ENCODE peak calls at places on chromosomes 12 and 14, in six cellular contexts. D is CD8-positive, alpha-beta T cell; R is colonic mucosa; U is CD4-positive, alpha-beta memory T cell; K is ascending aorta; L is endodermal cell. W is an unnamed sample.
A peak's percentile ranks its signal among the peaks of the same experiment; 100 is the strongest.

GRCh38 chr14:52086755-52087154 is 17.9 kb upstream of the NID2 start:
- DNase-seq in D (no peak), R (no peak), U (no peak), K (no peak), L (no peak), W (no peak)

GRCh38 chr12:64099430-64099829 is 122.7 kb downstream of the KICS2 start:
- DNase-seq in D (no peak), R (no peak), U (no peak), K (no peak), L (no peak), W (no peak)

GRCh38 chr14:94043111-94043755 is 17.1 kb downstream of the OTUB2 start:
- DNase-seq in D (no peak), R (no peak), U (no peak), K (no peak), L (no peak), W (no peak)

GRCh38 chr12:989751-990278 is 1.2 kb upstream of the ERC1 start:
- DNase-seq in D (no peak), R (peak; percentile 27), U (no peak), K (no peak), L (peak; percentile 67), W (no peak)

GRCh38 chr12:51409846-51410245 is 14.8 kb upstream of the SLC4A8 start:
- DNase-seq in D (no peak), R (no peak), U (no peak), K (no peak), L (peak; percentile 45), W (no peak)

GRCh38 chr12:48717252-48717695 is 767 bp upstream of the CCNT1 start:
- DNase-seq in D (no peak), R (no peak), U (no peak), K (no peak), L (no peak), W (no peak)

GRCh38 chr12:122067966-122068365 is 10.6 kb upstream of the MLXIP start:
- DNase-seq in D (peak; percentile 56), R (no peak), U (peak; percentile 32), K (no peak), L (no peak), W (no peak)

GRCh38 chr14:104546021-104546491 is 33.5 kb upstream of the C14orf180 start:
- DNase-seq in D (no peak), R (no peak), U (no peak), K (no peak), L (peak; percentile 41), W (peak; percentile 73)

GRCh38 chr12:27061317-27061716 is 21.1 kb downstream of the C12orf71 start:
- DNase-seq in D (no peak), R (no peak), U (no peak), K (no peak), L (no peak), W (no peak)

GRCh38 chr12:53892760-53893159 is 45.9 kb upstream of the HOXC13 start:
- DNase-seq in D (no peak), R (no peak), U (no peak), K (no peak), L (no peak), W (no peak)

GRCh38 chr12:51590347-51591019 is 550 bp upstream of the SCN8A start:
- DNase-seq in D (peak; percentile 67), R (peak; percentile 72), U (peak; percentile 69), K (no peak), L (peak; percentile 97), W (peak; percentile 72)

GRCh38 chr12:9773216-9773877 is 12.6 kb upstream of the CD69 start:
- DNase-seq in D (no peak), R (no peak), U (no peak), K (no peak), L (no peak), W (no peak)

GRCh38 chr12:897386-897785 is 52.1 kb downstream of the RAD52 start:
- DNase-seq in D (no peak), R (no peak), U (no peak), K (no peak), L (no peak), W (no peak)

GRCh38 chr14:95496690-95497241 is 19.7 kb downstream of the SYNE3 start:
- DNase-seq in D (no peak), R (peak; percentile 43), U (no peak), K (no peak), L (no peak), W (peak; percentile 46)

GRCh38 chr12:109723311-109723791 is 9.7 kb downstream of the FAM222A start:
- DNase-seq in D (no peak), R (no peak), U (no peak), K (no peak), L (no peak), W (peak; percentile 68)
- H3K27ac ChIP-seq in D (no peak overlapping the region), R (no peak overlapping the region), U (no peak overlapping the region), K (no peak overlapping the region), L (no peak overlapping the region), W (no peak overlapping the region)

GRCh38 chr12:131896811-131897270 is 2.4 kb downstream of the ULK1 start:
- DNase-seq in D (no peak), R (no peak), U (no peak), K (no peak), L (no peak), W (no peak)
- H3K4me3 ChIP-seq in D (peak overlapping the region; percentile 77), R (peak overlapping the region; percentile 59), U (peak overlapping the region; percentile 62), K (peak overlapping the region; percentile 77), L (peak overlapping the region; percentile 87), W (peak overlapping the region; percentile 9)

DNA sequence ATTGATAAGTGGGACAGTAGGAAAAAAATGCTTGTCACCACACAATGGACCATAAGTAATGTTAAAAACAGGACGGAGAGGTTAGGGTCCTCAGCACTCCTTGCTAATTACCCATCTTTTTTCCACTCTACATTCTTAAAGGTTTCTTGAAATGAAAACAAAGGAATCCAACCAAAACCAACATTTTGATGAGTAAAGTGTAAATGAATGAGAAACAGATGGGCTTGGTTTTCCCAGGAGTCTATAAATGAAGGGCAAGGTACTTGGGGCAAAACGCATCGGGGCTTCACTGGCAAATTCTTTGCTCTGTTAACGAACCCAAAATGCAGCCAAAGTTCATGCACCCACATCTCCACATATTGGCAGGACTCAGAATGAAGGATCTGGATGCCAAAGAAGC is 129.2 kb upstream of the BMP4 start:
- DNase-seq in D (no peak), R (no peak), U (no peak), K (no peak), L (no peak), W (no peak)
- H3K27ac ChIP-seq in D (no peak overlapping the region), R (no peak overlapping the region), U (no peak overlapping the region), K (no peak overlapping the region), L (no peak overlapping the region), W (no peak overlapping the region)

GRCh38 chr12:45076417-45077031 is 25.6 kb upstream of the DBX2 start:
- DNase-seq in D (no peak), R (no peak), U (no peak), K (no peak), L (peak; percentile 81), W (no peak)
- H3K4me3 ChIP-seq in D (no peak overlapping the region), R (no peak overlapping the region), U (no peak overlapping the region), K (no peak overlapping the region), L (no peak overlapping the region), W (no peak overlapping the region)

W was measured in kidney.